ENCODE peak calls at places on chromosomes 7 and 10, in ten cellular contexts. F, J, X, N, A, V, G, C, M and B are unnamed samples.

GRCh38 chr10:59222788-59223187 is 46.3 kb downstream of the PHYHIPL start:
- DNase-seq in N (no peak), C (no peak), F (peak; percentile 59), A (no peak), X (no peak), J (no peak), G (no peak), M (no peak), V (no peak), B (no peak)

GRCh38 chr7:138898255-138898654 is 82.9 kb downstream of the KIAA1549 start:
- DNase-seq in J (no peak), V (no peak), F (no peak), N (no peak), C (no peak), M (no peak), X (no peak), G (no peak), A (no peak), B (no peak)

GRCh38 chr7:101088858-101089529 is 3.7 kb downstream of the TRIM56 start:
- DNase-seq in V (no peak), G (no peak), M (no peak), N (no peak), A (no peak), X (no peak), F (no peak), J (no peak), C (no peak), B (no peak)

GRCh38 chr7:24227068-24227467 is 56.9 kb upstream of the NPY start:
- DNase-seq in G (no peak), A (no peak), J (no peak), C (no peak), V (no peak), F (no peak), N (no peak), M (no peak), X (no peak), B (no peak)

GRCh38 chr7:47535704-47536628 is 45.9 kb downstream of the TNS3 start:
- DNase-seq in A (no peak), C (no peak), M (no peak), J (no peak), X (peak; percentile 64), F (no peak), N (no peak), G (no peak), V (no peak), B (no peak)

GRCh38 chr10:124701435-124701834 is 42.7 kb downstream of the FAM53B start:
- DNase-seq in M (no peak), F (peak; percentile 88), N (peak; percentile 80), G (no peak), X (no peak), A (no peak), V (peak; percentile 69), J (no peak), C (no peak), B (peak; percentile 98)

GRCh38 chr10:12484945-12485805 is 135.8 kb downstream of the CAMK1D start:
- DNase-seq in A (no peak), X (peak; percentile 75), G (peak; percentile 11), J (no peak), M (peak; percentile 4), N (peak; percentile 32), C (no peak), V (peak; percentile 44), F (no peak), B (no peak)

GRCh38 chr7:44463169-44463808 is 27.2 kb downstream of the NUDCD3 start:
- DNase-seq in G (no peak), N (no peak), X (no peak), J (no peak), M (no peak), F (peak; percentile 35), V (no peak), C (no peak), A (no peak), B (no peak)

GRCh38 chr7:94486206-94486605 is 23.4 kb upstream of the CASD1 start:
- DNase-seq in F (no peak), N (no peak), A (no peak), J (no peak), V (no peak), C (no peak), X (no peak), G (no peak), M (no peak), B (no peak)

GRCh38 chr10:132961-133898 is 2.0 kb upstream of the ZMYND11 start:
- DNase-seq in J (no peak), C (peak; percentile 90), X (no peak), N (no peak), G (no peak), A (no peak), M (no peak), V (no peak), F (peak; percentile 83), B (no peak)

GRCh38 chr10:52313350-52314006 is 603 bp upstream of the DKK1 start:
- DNase-seq in M (no peak), J (no peak), C (no peak), X (peak; percentile 46), F (no peak), V (peak; percentile 9), G (no peak), A (no peak), N (no peak), B (no peak)